ENCODE peak calls at places on chromosomes 11 and 22, in nine cellular contexts. C is astrocyte; E is BJ; R is A549; J is left ventricle myocardium inferior; Z is heart right ventricle; S is heart left ventricle; G is CD4-positive, CD25-positive, alpha-beta regulatory T cell; A is small intestine. M is an unnamed sample.

GRCh38 chr11:65491614-65492386 is 7.0 kb upstream of the MALAT1 start:
- DNase-seq in C (peak; percentile 99), E (peak; percentile 89), R (peak; percentile 96), J (peak; percentile 79), Z (peak; percentile 81), S (peak; percentile 86), G (no peak), A (peak; percentile 93), M (no peak)

GRCh38 chr22:23553438-23553837 is 26.7 kb downstream of the IGLL1 start:
- DNase-seq in C (no peak), E (no peak), R (no peak), J (no peak), Z (no peak), S (no peak), G (no peak), A (no peak), M (no peak)

GRCh38 chr11:13831707-13832106 is 130.8 kb upstream of the SPON1 start:
- DNase-seq in C (peak; percentile 4), E (no peak), R (no peak), J (no peak), Z (no peak), S (no peak), G (no peak), A (no peak), M (no peak)

GRCh38 chr11:113014731-113015455 is 53.7 kb downstream of the NCAM1 start:
- DNase-seq in C (no peak), E (no peak), R (no peak), J (peak; percentile 71), Z (peak; percentile 67), S (peak; percentile 86), G (no peak), A (peak; percentile 1), M (no peak)

GRCh38 chr11:65492637-65493366 is 6.0 kb upstream of the MALAT1 start:
- DNase-seq in C (peak; percentile 81), E (no peak), R (peak; percentile 91), J (peak; percentile 89), Z (peak; percentile 92), S (peak; percentile 94), G (no peak), A (no peak), M (no peak)

GRCh38 chr11:34603129-34604001 is 17.5 kb upstream of the EHF start:
- DNase-seq in C (no peak), E (no peak), R (no peak), J (no peak), Z (no peak), S (no peak), G (no peak), A (peak; percentile 98), M (no peak)

GRCh38 chr11:62645934-62646824 is at the start of gene GANAB:
- DNase-seq in C (peak; percentile 91), E (peak; percentile 87), R (peak; percentile 97), J (peak; percentile 99), Z (peak; percentile 100), S (peak; percentile 100), G (peak; percentile 99), A (peak; percentile 99), M (peak; percentile 97)

GRCh38 chr11:12222099-12222751 is 111.8 kb downstream of the MICAL2 start:
- DNase-seq in C (peak; percentile 67), E (no peak), R (no peak), J (peak; percentile 70), Z (peak; percentile 76), S (peak; percentile 74), G (no peak), A (peak; percentile 81), M (no peak)

GRCh38 chr11:2885017-2885675 is 429 bp downstream of the CDKN1C start:
- DNase-seq in C (no peak), E (no peak), R (peak; percentile 64), J (peak; percentile 63), Z (peak; percentile 52), S (peak; percentile 79), G (no peak), A (peak; percentile 57), M (peak; percentile 27)

GRCh38 chr11:44946268-44946667 is 4.4 kb downstream of the TP53I11 start:
- DNase-seq in C (no peak), E (no peak), R (no peak), J (peak; percentile 87), Z (peak; percentile 75), S (peak; percentile 93), G (no peak), A (no peak), M (no peak)

GRCh38 chr22:44362249-44363040 is 49.7 kb upstream of the SHISAL1 start:
- DNase-seq in C (no peak), E (no peak), R (no peak), J (no peak), Z (no peak), S (no peak), G (no peak), A (no peak), M (no peak)

GRCh38 chr22:19663821-19664325 is 50.4 kb upstream of the SEPTIN5 start:
- DNase-seq in C (peak; percentile 64), E (no peak), R (no peak), J (peak; percentile 71), Z (peak; percentile 72), S (peak; percentile 80), G (no peak), A (no peak), M (no peak)

GRCh38 chr11:103433380-103433779 is 324.2 kb downstream of the DYNC2H1 start:
- DNase-seq in C (peak; percentile 83), E (peak; percentile 68), R (peak; percentile 17), J (no peak), Z (no peak), S (no peak), G (no peak), A (no peak), M (no peak)

GRCh38 chr11:62614275-62614674 is 1.2 kb downstream of the ROM1 start:
- DNase-seq in C (no peak), E (no peak), R (no peak), J (no peak), Z (no peak), S (no peak), G (no peak), A (peak; percentile 50), M (no peak)

GRCh38 chr22:25402160-25402500 is 162.3 kb upstream of the GRK3 start:
- DNase-seq in C (no peak), E (no peak), R (no peak), J (no peak), Z (no peak), S (no peak), G (no peak), A (no peak), M (no peak)
- H3K4me3 ChIP-seq in C (no peak overlapping the region), E (no peak overlapping the region), R (no peak overlapping the region), J (peak overlapping the region; percentile 88), Z (peak overlapping the region; percentile 76), S (peak overlapping the region; percentile 67), G (no peak overlapping the region), A (peak overlapping the region; percentile 8), M (no peak overlapping the region)

DNA sequence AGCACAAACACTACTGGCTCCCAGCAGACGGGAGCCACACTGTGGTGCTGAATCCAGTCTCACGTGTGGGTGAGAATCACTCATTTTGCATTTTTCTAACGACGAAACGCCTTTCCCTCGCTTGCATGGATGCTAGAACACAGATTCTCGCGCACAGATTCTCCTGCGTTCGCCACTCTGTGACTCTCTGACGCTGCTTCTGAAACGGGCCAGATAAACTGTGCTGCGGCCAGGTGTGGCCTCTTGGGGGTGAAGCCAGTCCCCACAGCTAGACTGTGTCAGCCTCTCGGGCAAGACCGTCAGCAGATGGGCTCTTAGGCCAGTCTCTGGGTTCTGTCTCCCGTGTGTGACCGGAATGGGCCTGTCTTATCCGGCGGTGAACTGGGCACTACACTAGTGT is 44.6 kb downstream of the TRMU start:
- DNase-seq in C (no peak), E (no peak), R (no peak), J (no peak), Z (no peak), S (no peak), G (no peak), A (no peak), M (no peak)
- H3K4me3 ChIP-seq in C (no peak overlapping the region), E (no peak overlapping the region), R (no peak overlapping the region), J (no peak overlapping the region), Z (no peak overlapping the region), S (no peak overlapping the region), G (no peak overlapping the region), A (no peak overlapping the region), M (no peak overlapping the region)

DNA sequence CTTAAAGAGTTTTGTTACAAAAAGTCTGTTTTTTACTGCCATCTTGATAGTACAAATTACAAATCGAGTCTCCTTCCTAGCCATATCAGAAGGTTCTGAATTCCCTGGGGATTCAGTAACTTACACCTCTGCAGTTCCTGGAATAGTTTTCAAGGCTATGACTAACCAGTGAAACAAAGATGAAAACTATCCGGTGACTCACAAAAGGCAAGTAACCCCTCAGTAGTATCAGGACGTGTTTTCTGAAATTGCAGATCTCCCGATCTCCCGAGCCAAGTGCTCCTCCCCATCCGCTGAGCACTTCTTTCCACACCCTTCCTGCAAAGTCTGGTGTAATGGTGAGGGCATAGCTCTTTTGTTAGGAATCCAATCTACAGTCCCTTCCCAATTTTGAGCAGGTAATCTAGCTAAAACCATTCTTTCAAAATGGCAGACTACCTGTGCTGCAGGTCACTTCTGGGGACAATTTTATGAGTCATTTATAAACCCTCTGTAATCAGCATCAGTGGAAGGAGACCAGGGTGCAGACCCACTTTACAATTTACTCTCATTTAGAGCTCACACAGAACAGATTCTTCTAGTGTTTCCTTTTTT is 7.7 kb downstream of the E2F8 start:
- DNase-seq in C (peak; percentile 92), E (peak; percentile 32), R (peak; percentile 37), J (no peak), Z (no peak), S (no peak), G (no peak), A (no peak), M (no peak)
- H3K4me3 ChIP-seq in C (no peak overlapping the region), E (no peak overlapping the region), R (no peak overlapping the region), J (no peak overlapping the region), Z (no peak overlapping the region), S (no peak overlapping the region), G (no peak overlapping the region), A (no peak overlapping the region), M (no peak overlapping the region)

GRCh38 chr22:47090591-47091240 is 328.3 kb downstream of the TBC1D22A start:
- DNase-seq in C (peak; percentile 35), E (no peak), R (no peak), J (no peak), Z (no peak), S (no peak), G (peak; percentile 66), A (peak; percentile 11), M (peak; percentile 46)

GRCh38 chr22:47091921-47092700 is 329.7 kb downstream of the TBC1D22A start:
- DNase-seq in C (no peak), E (no peak), R (no peak), J (no peak), Z (no peak), S (no peak), G (no peak), A (no peak), M (no peak)

GRCh38 chr22:47092896-47093311 is 330.5 kb downstream of the TBC1D22A start:
- DNase-seq in C (peak; percentile 85), E (no peak), R (no peak), J (no peak), Z (no peak), S (no peak), G (no peak), A (no peak), M (no peak)

GRCh38 chr22:47089796-47090460 is 327.5 kb downstream of the TBC1D22A start:
- DNase-seq in C (no peak), E (no peak), R (no peak), J (no peak), Z (no peak), S (no peak), G (no peak), A (no peak), M (no peak)

DNA sequence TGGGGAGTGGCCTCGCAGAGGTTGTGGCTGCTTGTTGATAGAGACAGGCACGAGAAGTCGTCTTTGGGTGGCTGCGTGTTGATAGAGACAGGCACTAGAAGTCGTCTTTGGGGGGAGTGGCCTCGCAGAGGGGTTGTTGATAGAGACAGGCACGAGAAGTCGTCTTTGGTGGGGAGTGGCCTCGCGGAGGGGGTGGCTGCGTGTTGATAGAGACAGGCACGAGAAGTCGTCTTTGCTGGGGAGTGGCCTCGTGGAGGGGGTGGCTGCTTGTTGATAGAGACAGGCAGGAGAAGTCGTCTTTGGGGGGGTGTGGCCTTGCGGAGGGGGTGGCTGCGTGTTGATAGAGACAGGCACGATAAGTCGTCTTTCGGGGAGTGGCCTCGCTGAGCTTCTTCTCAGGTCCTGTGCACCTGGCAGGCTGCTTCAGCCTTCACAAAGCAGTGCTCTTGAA is 328.8 kb downstream of the TBC1D22A start:
- DNase-seq in C (no peak), E (no peak), R (no peak), J (no peak), Z (no peak), S (no peak), G (peak; percentile 48), A (peak; percentile 36), M (no peak)
- H3K4me3 ChIP-seq in C (peak overlapping the region; percentile 54), E (peak overlapping the region; percentile 43), R (no peak overlapping the region), J (peak overlapping the region; percentile 51), Z (peak overlapping the region; percentile 33), S (peak overlapping the region; percentile 12), G (peak overlapping the region; percentile 26), A (peak overlapping the region; percentile 22), M (peak overlapping the region; percentile 24)